ENCODE peak calls at places on chromosomes 1 and 21, in five cellular contexts. P, T, X, R and K are unnamed samples.

GRCh38 chr1:61975621-61976020 is 219.0 kb upstream of the L1TD1 start:
- DNase-seq in P (no peak), T (no peak), X (no peak), R (no peak), K (no peak)

GRCh38 chr1:64320899-64321624 is 117.6 kb downstream of the UBE2U start:
- DNase-seq in P (no peak), T (no peak), X (no peak), R (no peak), K (no peak)

GRCh38 chr1:46556822-46557221 is 5.4 kb upstream of the KNCN start:
- DNase-seq in P (no peak), T (no peak), X (no peak), R (peak; percentile 86), K (no peak)

GRCh38 chr1:8438449-8438848 is 120.5 kb downstream of the SLC45A1 start:
- DNase-seq in P (no peak), T (no peak), X (no peak), R (no peak), K (no peak)

GRCh38 chr1:168179411-168180147 is 817 bp downstream of the TIPRL start:
- DNase-seq in P (no peak), T (no peak), X (no peak), R (no peak), K (peak; percentile 16)

GRCh38 chr1:18556364-18556763 is 74.3 kb upstream of the PAX7 start:
- DNase-seq in P (no peak), T (no peak), X (no peak), R (no peak), K (peak; percentile 36)

GRCh38 chr1:13619909-13620308 is 36.3 kb downstream of the PDPN start:
- DNase-seq in P (no peak), T (no peak), X (no peak), R (no peak), K (no peak)

GRCh38 chr1:178037510-178038253 is 56.2 kb upstream of the RASAL2 start:
- DNase-seq in P (peak; percentile 52), T (no peak), X (peak; percentile 91), R (peak; percentile 66), K (peak; percentile 80)

GRCh38 chr1:77039739-77040138 is 172.5 kb downstream of the ST6GALNAC5 start:
- DNase-seq in P (no peak), T (no peak), X (no peak), R (peak; percentile 97), K (no peak)

GRCh38 chr21:29164330-29164942 is 34.0 kb downstream of the MAP3K7CL start:
- DNase-seq in P (peak; percentile 2), T (no peak), X (no peak), R (peak; percentile 60), K (peak; percentile 16)

GRCh38 chr1:970242-970972 is 4.1 kb downstream of the PLEKHN1 start:
- DNase-seq in P (no peak), T (no peak), X (no peak), R (no peak), K (no peak)

GRCh38 chr1:239742416-239743109 is 349.1 kb upstream of the FMN2 start:
- DNase-seq in P (no peak), T (no peak), X (no peak), R (no peak), K (no peak)

GRCh38 chr1:22236151-22236550 is 93.3 kb upstream of the WNT4 start:
- DNase-seq in P (no peak), T (no peak), X (no peak), R (no peak), K (no peak)

GRCh38 chr1:206579747-206580437 is 32.4 kb downstream of the EIF2D start:
- DNase-seq in P (no peak), T (peak; percentile 68), X (peak; percentile 64), R (peak; percentile 52), K (no peak)

GRCh38 chr1:113981962-113982931 is 3.0 kb downstream of the OLFML3 start:
- DNase-seq in P (no peak), T (no peak), X (peak; percentile 67), R (no peak), K (no peak)

GRCh38 chr21:27390384-27390783 is 423.5 kb upstream of the ADAMTS5 start:
- DNase-seq in P (no peak), T (no peak), X (no peak), R (no peak), K (no peak)

GRCh38 chr1:198155253-198155652 is 1.5 kb upstream of the NEK7 start:
- DNase-seq in P (no peak), T (no peak), X (no peak), R (peak; percentile 85), K (no peak)

GRCh38 chr1:46030876-46031660 is 101.4 kb downstream of the PIK3R3 start:
- DNase-seq in P (no peak), T (no peak), X (no peak), R (no peak), K (no peak)

GRCh38 chr1:242011879-242012674 is 13.2 kb upstream of the MAP1LC3C start:
- DNase-seq in P (no peak), T (no peak), X (no peak), R (no peak), K (no peak)

GRCh38 chr1:6969762-6970161 is 184.5 kb downstream of the CAMTA1 start:
- DNase-seq in P (no peak), T (no peak), X (no peak), R (no peak), K (no peak)

GRCh38 chr1:96367791-96368190 is 353.8 kb upstream of the PTBP2 start:
- DNase-seq in P (no peak), T (no peak), X (no peak), R (no peak), K (no peak)

GRCh38 chr1:201016943-201017827 is 6.3 kb downstream of the KIF21B start:
- DNase-seq in P (no peak), T (no peak), X (no peak), R (peak; percentile 31), K (no peak)

GRCh38 chr1:23013657-23014056 is 2.0 kb downstream of the TEX46 start:
- DNase-seq in P (no peak), T (no peak), X (no peak), R (peak; percentile 58), K (peak; percentile 18)

GRCh38 chr1:224543453-224543852 is 72.7 kb upstream of the CNIH3 start:
- DNase-seq in P (no peak), T (no peak), X (no peak), R (peak; percentile 34), K (no peak)

GRCh38 chr1:44783697-44784093 is 4.3 kb downstream of the BEST4 start:
- DNase-seq in P (no peak), T (no peak), X (no peak), R (no peak), K (no peak)
- H3K4me1 ChIP-seq in P (peaks cover 7% of the 10 kb centered on the region), T (peaks cover 25% of the 10 kb centered on the region), X (peaks cover 33% of the 10 kb centered on the region), R (peaks cover under 1% of the 10 kb centered on the region), K (peaks cover 10% of the 10 kb centered on the region)

GRCh38 chr21:31728191-31728590 is 3.7 kb downstream of the SCAF4 start:
- DNase-seq in P (no peak), T (no peak), X (no peak), R (no peak), K (no peak)
- H3K4me1 ChIP-seq in P (peaks cover 4% of the 10 kb centered on the region), T (peaks cover 34% of the 10 kb centered on the region), X (peaks cover 90% of the 10 kb centered on the region), R (peaks cover 20% of the 10 kb centered on the region), K (peaks cover 23% of the 10 kb centered on the region)

DNA sequence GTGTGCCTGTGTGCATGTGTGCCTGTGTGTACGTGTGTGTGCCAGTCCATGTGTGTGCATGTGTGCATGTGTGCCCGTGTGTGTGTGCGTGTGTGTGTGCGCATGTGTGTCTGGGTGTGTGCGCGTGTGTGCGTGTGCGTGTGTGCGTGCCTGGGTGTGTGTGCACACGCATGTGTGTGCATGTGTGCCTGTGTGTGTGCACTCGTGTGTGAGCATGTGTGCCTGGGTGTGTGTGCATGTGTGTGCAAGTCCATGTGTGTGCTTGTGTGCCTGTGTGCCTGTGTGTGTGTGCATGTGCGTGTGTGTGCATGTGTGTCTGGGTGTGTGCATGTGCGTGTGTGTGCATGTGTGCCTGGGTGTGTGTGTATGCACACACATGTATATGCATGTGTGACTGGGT is 28.7 kb upstream of the COL6A2 start:
- DNase-seq in P (no peak), T (no peak), X (no peak), R (no peak), K (no peak)
- H3K4me1 ChIP-seq in P (no peaks in the 10 kb centered on the region), T (no peaks in the 10 kb centered on the region), X (peaks cover 34% of the 10 kb centered on the region), R (peaks cover 12% of the 10 kb centered on the region), K (no peaks in the 10 kb centered on the region)

GRCh38 chr1:164706596-164706995 is 147.6 kb downstream of the PBX1 start:
- DNase-seq in P (no peak), T (no peak), X (no peak), R (peak; percentile 50), K (no peak)

GRCh38 chr1:164709108-164709507 is 150.1 kb downstream of the PBX1 start:
- DNase-seq in P (no peak), T (no peak), X (no peak), R (no peak), K (no peak)

GRCh38 chr1:164708596-164708995 is 149.6 kb downstream of the PBX1 start:
- DNase-seq in P (no peak), T (no peak), X (no peak), R (no peak), K (no peak)

GRCh38 chr1:164709541-164710287 is 150.7 kb downstream of the PBX1 start:
- DNase-seq in P (no peak), T (no peak), X (no peak), R (no peak), K (no peak)

GRCh38 chr1:164707868-164708331 is 148.9 kb downstream of the PBX1 start:
- DNase-seq in P (no peak), T (no peak), X (no peak), R (peak; percentile 48), K (no peak)
- H3K4me1 ChIP-seq in P (peaks cover 19% of the 10 kb centered on the region), T (no peaks in the 10 kb centered on the region), X (peaks cover 89% of the 10 kb centered on the region), R (peaks cover 33% of the 10 kb centered on the region), K (peaks cover 5% of the 10 kb centered on the region)